ENCODE peak calls at places on chromosomes 6 and 20, in seven cellular contexts. L is adrenal gland, H is psoas muscle, M is GM23338, J is AG09319, N is retina, E is HEK293T. A is an unnamed sample.

GRCh38 chr20:51886891-51887608 is 84.7 kb upstream of the SALL4 start:
- DNase-seq in L (no peak), H (no peak), M (peak), J (no peak), N (no peak), E (no peak), A (no peak)

GRCh38 chr6:147933201-147933600 is 409.4 kb upstream of the SASH1 start:
- DNase-seq in L (no peak), H (no peak), M (peak), J (no peak), N (no peak), E (no peak), A (no peak)

GRCh38 chr6:20688710-20689500 is 154.6 kb downstream of the CDKAL1 start:
- DNase-seq in L (no peak), H (no peak), M (no peak), J (no peak), N (no peak), E (no peak), A (peak)

GRCh38 chr6:167046861-167047495 is 47.8 kb downstream of the CEP43 start:
- DNase-seq in L (no peak), H (no peak), M (peak), J (no peak), N (no peak), E (no peak), A (no peak)

GRCh38 chr6:84462697-84463096 is 235.3 kb upstream of the CEP162 start:
- DNase-seq in L (no peak), H (no peak), M (no peak), J (no peak), N (no peak), E (no peak), A (no peak)

GRCh38 chr20:51189814-51190782 is 167.2 kb upstream of the KCNG1 start:
- DNase-seq in L (no peak), H (no peak), M (no peak), J (no peak), N (no peak), E (no peak), A (no peak)

GRCh38 chr6:47165918-47166317 is 123.8 kb upstream of the ADGRF1 start:
- DNase-seq in L (no peak), H (no peak), M (no peak), J (no peak), N (no peak), E (no peak), A (no peak)

GRCh38 chr20:64231621-64232550 is 23.7 kb upstream of the PCMTD2 start:
- DNase-seq in L (no peak), H (no peak), M (no peak), J (no peak), N (no peak), E (no peak), A (no peak)

GRCh38 chr6:132931937-132932336 is 117.6 kb downstream of the RPS12 start:
- DNase-seq in L (no peak), H (no peak), M (peak), J (peak), N (peak), E (no peak), A (no peak)

GRCh38 chr20:47178277-47178676 is 178.2 kb downstream of the ZMYND8 start:
- DNase-seq in L (no peak), H (no peak), M (no peak), J (no peak), N (no peak), E (no peak), A (no peak)

GRCh38 chr6:12009904-12010634 is 2.0 kb upstream of the HIVEP1 start:
- DNase-seq in L (no peak), H (no peak), M (no peak), J (no peak), N (peak), E (no peak), A (no peak)

GRCh38 chr6:152263582-152263981 is 373.6 kb downstream of the SYNE1 start:
- DNase-seq in L (no peak), H (no peak), M (no peak), J (no peak), N (no peak), E (no peak), A (no peak)

GRCh38 chr6:147564556-147564955 is 56.1 kb downstream of the SAMD5 start:
- DNase-seq in L (no peak), H (no peak), M (no peak), J (no peak), N (no peak), E (no peak), A (no peak)

GRCh38 chr20:50284811-50285375 is 94.3 kb downstream of the CEBPB start:
- DNase-seq in L (peak), H (peak), M (no peak), J (no peak), N (peak), E (peak), A (no peak)

GRCh38 chr6:161031721-161032495 is 40.3 kb downstream of the MAP3K4 start:
- DNase-seq in L (no peak), H (no peak), M (no peak), J (no peak), N (no peak), E (no peak), A (no peak)

GRCh38 chr20:856361-856775 is 22.9 kb downstream of the FAM110A start:
- DNase-seq in L (no peak), H (no peak), M (no peak), J (peak), N (no peak), E (no peak), A (no peak)

GRCh38 chr6:3031857-3032256 is 32.2 kb downstream of the NQO2 start:
- DNase-seq in L (no peak), H (no peak), M (no peak), J (no peak), N (no peak), E (no peak), A (peak)

GRCh38 chr6:85923013-85923430 is 280.3 kb upstream of the SYNCRIP start:
- DNase-seq in L (peak), H (no peak), M (peak), J (no peak), N (peak), E (peak), A (peak)

GRCh38 chr6:34484899-34485298 is 19.0 kb downstream of the PACSIN1 start:
- DNase-seq in L (no peak), H (no peak), M (no peak), J (no peak), N (no peak), E (no peak), A (no peak)

GRCh38 chr6:42017021-42017643 is 33.2 kb upstream of the TAF8 start:
- DNase-seq in L (peak), H (no peak), M (no peak), J (peak), N (no peak), E (no peak), A (no peak)

GRCh38 chr6:130457605-130458004 is 91.8 kb downstream of the TMEM200A start:
- DNase-seq in L (no peak), H (no peak), M (peak), J (peak), N (no peak), E (no peak), A (no peak)

GRCh38 chr6:137949686-137950390 is 82.8 kb downstream of the TNFAIP3 start:
- DNase-seq in L (no peak), H (no peak), M (no peak), J (no peak), N (no peak), E (no peak), A (peak)

GRCh38 chr20:34998331-34998950 is 42.8 kb downstream of the MYH7B start:
- DNase-seq in L (peak), H (no peak), M (peak), J (no peak), N (no peak), E (no peak), A (no peak)

GRCh38 chr6:45473121-45473967 is 95.6 kb upstream of the SUPT3H start:
- DNase-seq in L (no peak), H (no peak), M (no peak), J (no peak), N (no peak), E (no peak), A (peak)

GRCh38 chr6:167580512-167580911 is 246.2 kb upstream of the AFDN start:
- DNase-seq in L (no peak), H (no peak), M (no peak), J (no peak), N (no peak), E (no peak), A (peak)

GRCh38 chr6:110537208-110538123 is 61.1 kb upstream of the SLC22A16 start:
- DNase-seq in L (no peak), H (no peak), M (no peak), J (peak), N (no peak), E (no peak), A (no peak)

GRCh38 chr6:156413156-156413555 is 364.0 kb upstream of the ARID1B start:
- DNase-seq in L (no peak), H (no peak), M (no peak), J (no peak), N (no peak), E (no peak), A (no peak)

A was measured in NCI-H774.